ENCODE peak calls at places on chromosomes 5 and 9, in seven cellular contexts. B, E, L, T, H, C and Z are unnamed samples. For H3K36me3 and H3K27me3, the result is how much of the 10 kb centered on the place peaks cover.

GRCh38 chr9:36323926-36324325 is 65.7 kb upstream of the GNE start:
- DNase-seq in E (no peak), B (no peak), T (no peak), H (no peak), C (no peak), L (no peak), Z (no peak)

GRCh38 chr9:137080260-137081122 is 3.2 kb downstream of the UAP1L1 start:
- DNase-seq in B (no peak), H (no peak), E (no peak), C (no peak), L (no peak), T (no peak), Z (no peak)

GRCh38 chr9:108134501-108135128 is 645.0 kb upstream of the KLF4 start:
- DNase-seq in C (no peak), H (no peak), B (no peak), E (no peak), L (no peak), T (no peak), Z (no peak)

GRCh38 chr5:62199792-62200716 is 106.0 kb upstream of the KIF2A start:
- DNase-seq in L (no peak), T (no peak), C (peak), H (no peak), B (no peak), E (no peak), Z (no peak)

GRCh38 chr5:125263346-125263745 is 516.9 kb upstream of the ZNF608 start:
- DNase-seq in E (no peak), L (no peak), B (no peak), T (no peak), C (no peak), H (no peak), Z (no peak)

GRCh38 chr5:114450516-114450909 is 88.6 kb downstream of the KCNN2 start:
- DNase-seq in L (peak), T (no peak), B (no peak), C (no peak), E (no peak), H (no peak), Z (no peak)

GRCh38 chr5:88885043-88885442 is 2.1 kb upstream of the MEF2C start:
- DNase-seq in B (no peak), L (peak), C (no peak), E (no peak), T (no peak), H (no peak), Z (no peak)

GRCh38 chr5:29568028-29568427 is 1625.5 kb upstream of the CDH6 start:
- DNase-seq in H (no peak), B (no peak), L (no peak), C (no peak), E (no peak), T (no peak), Z (no peak)

GRCh38 chr5:83077662-83078261 is 415 bp downstream of the XRCC4 start:
- DNase-seq in L (peak), H (no peak), T (peak), B (no peak), E (peak), C (no peak), Z (no peak)

GRCh38 chr5:150428106-150428876 is 15.6 kb upstream of the CD74 start:
- DNase-seq in B (peak), E (peak), T (no peak), L (no peak), H (no peak), C (no peak), Z (no peak)

GRCh38 chr9:37641331-37641730 is 9.4 kb upstream of the FRMPD1 start:
- DNase-seq in H (no peak), L (no peak), C (no peak), E (no peak), T (no peak), B (no peak), Z (no peak)

GRCh38 chr5:2022436-2022835 is 139.7 kb upstream of the IRX4 start:
- DNase-seq in C (no peak), H (no peak), B (no peak), T (no peak), E (no peak), L (no peak), Z (no peak)

GRCh38 chr9:79764377-79764776 is 192.6 kb downstream of the TLE4 start:
- DNase-seq in H (no peak), E (no peak), T (no peak), L (peak), C (no peak), B (no peak), Z (no peak)

GRCh38 chr9:99948896-99949295 is 42.4 kb downstream of the STX17 start:
- DNase-seq in E (no peak), C (no peak), L (no peak), H (no peak), B (no peak), T (no peak), Z (no peak)

GRCh38 chr9:4684820-4685219 is 5.5 kb downstream of the CDC37L1 start:
- DNase-seq in T (no peak), E (no peak), H (no peak), C (no peak), B (no peak), L (no peak), Z (no peak)

GRCh38 chr5:141832131-141832530 is 46.1 kb downstream of the PCDH1 start:
- DNase-seq in T (no peak), C (no peak), B (no peak), H (no peak), L (peak), E (no peak), Z (no peak)

GRCh38 chr5:154166901-154167791 is 23.4 kb upstream of the GALNT10 start:
- DNase-seq in H (no peak), E (no peak), T (no peak), B (no peak), C (no peak), L (no peak), Z (no peak)

GRCh38 chr5:137312060-137312459 is 187.1 kb downstream of the SPOCK1 start:
- DNase-seq in H (no peak), E (no peak), T (no peak), B (no peak), L (no peak), C (no peak), Z (no peak)

GRCh38 chr9:11269036-11269435 is 656.2 kb upstream of the PTPRD start:
- DNase-seq in L (no peak), E (no peak), C (no peak), T (no peak), B (no peak), H (no peak), Z (no peak)

GRCh38 chr5:133159543-133159942 is 107.7 kb downstream of the HSPA4 start:
- DNase-seq in C (no peak), H (no peak), L (no peak), E (no peak), B (no peak), T (no peak), Z (no peak)

GRCh38 chr5:179836225-179837019 is 15.7 kb downstream of the SQSTM1 start:
- DNase-seq in B (no peak), E (no peak), H (no peak), T (no peak), L (peak), C (peak), Z (no peak)

GRCh38 chr9:89555426-89556375 is 49.1 kb upstream of the GADD45G start:
- DNase-seq in C (no peak), E (no peak), T (no peak), L (no peak), B (no peak), H (no peak), Z (no peak)

GRCh38 chr5:52810426-52810825 is 22.7 kb downstream of the ITGA1 start:
- DNase-seq in T (no peak), C (no peak), L (no peak), E (no peak), H (no peak), B (no peak), Z (no peak)

GRCh38 chr5:135106610-135107009 is 72.6 kb upstream of the PITX1 start:
- DNase-seq in B (peak), E (no peak), L (no peak), H (no peak), C (no peak), T (no peak), Z (no peak)

GRCh38 chr5:39446231-39446630 is 21.5 kb upstream of the DAB2 start:
- DNase-seq in H (no peak), B (no peak), C (no peak), L (peak), T (no peak), E (no peak), Z (no peak)

GRCh38 chr5:172878585-172879433 is 44.8 kb downstream of the ERGIC1 start:
- DNase-seq in B (no peak), T (no peak), C (no peak), E (no peak), H (no peak), L (peak), Z (no peak)

GRCh38 chr5:172879434-172879828 is 45.4 kb downstream of the ERGIC1 start:
- DNase-seq in L (no peak), T (no peak), E (no peak), H (no peak), C (no peak), B (no peak), Z (no peak)

GRCh38 chr5:172885594-172886340 is 51.7 kb downstream of the ERGIC1 start:
- DNase-seq in H (no peak), T (no peak), E (no peak), B (peak), L (no peak), C (no peak), Z (peak)

GRCh38 chr5:172877496-172878260 is 43.6 kb downstream of the ERGIC1 start:
- DNase-seq in C (no peak), H (no peak), B (no peak), E (no peak), T (no peak), L (no peak), Z (no peak)

DNA sequence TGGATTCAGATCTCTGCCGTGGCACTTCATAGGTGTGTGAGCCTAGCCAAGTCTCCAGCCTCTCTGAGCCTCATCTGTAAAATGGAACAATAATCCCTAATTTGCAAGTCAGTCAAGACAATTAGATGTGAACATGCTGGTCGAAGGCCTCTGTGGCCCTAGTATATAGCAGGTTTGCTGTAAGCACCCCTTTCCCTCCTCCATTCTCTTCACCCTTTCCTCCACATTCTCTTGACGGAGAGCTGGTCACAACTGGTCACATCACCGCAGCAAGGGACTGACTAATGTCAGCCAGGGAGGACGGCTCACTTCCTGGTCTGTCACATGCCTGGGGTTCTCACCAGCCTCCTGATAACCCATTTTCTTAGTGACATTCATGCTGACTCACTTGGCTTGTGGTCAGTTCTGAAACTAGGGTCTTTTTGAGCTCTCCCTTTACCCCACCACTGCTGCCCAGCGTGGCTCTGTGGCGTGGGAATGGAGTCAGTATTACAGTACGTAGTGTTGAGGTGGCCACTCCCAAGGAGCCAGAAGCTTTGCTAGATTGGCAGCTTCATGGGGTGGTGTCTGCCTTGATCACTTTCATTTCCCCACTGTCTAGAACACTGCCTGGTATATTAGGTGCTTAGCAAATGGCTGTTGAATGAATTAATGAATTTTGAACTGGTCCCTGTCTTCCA is 47.8 kb downstream of the ERGIC1 start:
- DNase-seq in C (no peak), H (peak), E (no peak), L (peak), B (peak), T (no peak), Z (peak)
- H3K36me3 ChIP-seq in C (under half), H (under half), E (under half), L (under half), B (under half), T (under half), Z (under half)

DNA sequence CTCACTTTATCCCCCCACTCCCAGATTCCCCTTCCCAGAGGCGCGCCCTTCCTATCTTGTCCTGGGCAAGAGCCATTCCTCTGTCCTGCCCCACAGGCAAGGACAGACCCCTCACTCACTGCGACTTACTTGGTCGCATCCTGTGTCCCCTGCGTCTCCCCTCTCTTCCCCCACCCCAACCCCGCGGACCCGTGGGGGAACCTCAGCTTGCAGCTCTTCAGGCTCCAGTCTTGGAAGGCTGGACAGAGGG is 542 bp downstream of the GGTA1 start:
- DNase-seq in H (peak), E (no peak), C (no peak), L (no peak), B (no peak), T (no peak), Z (no peak)
- H3K27me3 ChIP-seq in H (under half), E (half or more), C (under half), L (under half), B (under half), T (under half), Z (under half)

GRCh38 chr9:132983814-132984201 is 5.3 kb downstream of the GFI1B start:
- DNase-seq in T (no peak), H (no peak), B (no peak), C (no peak), E (no peak), L (no peak), Z (no peak)

GRCh38 chr9:132985063-132985350 is 6.5 kb downstream of the GFI1B start:
- DNase-seq in B (no peak), T (no peak), E (no peak), C (no peak), L (no peak), H (no peak), Z (no peak)

GRCh38 chr9:132984202-132985062 is 5.9 kb downstream of the GFI1B start:
- DNase-seq in L (no peak), E (no peak), H (no peak), T (no peak), C (no peak), B (no peak), Z (peak)

GRCh38 chr9:132985489-132985888 is 7.0 kb downstream of the GFI1B start:
- DNase-seq in T (no peak), E (no peak), C (no peak), L (no peak), H (no peak), B (no peak), Z (peak)

DNA sequence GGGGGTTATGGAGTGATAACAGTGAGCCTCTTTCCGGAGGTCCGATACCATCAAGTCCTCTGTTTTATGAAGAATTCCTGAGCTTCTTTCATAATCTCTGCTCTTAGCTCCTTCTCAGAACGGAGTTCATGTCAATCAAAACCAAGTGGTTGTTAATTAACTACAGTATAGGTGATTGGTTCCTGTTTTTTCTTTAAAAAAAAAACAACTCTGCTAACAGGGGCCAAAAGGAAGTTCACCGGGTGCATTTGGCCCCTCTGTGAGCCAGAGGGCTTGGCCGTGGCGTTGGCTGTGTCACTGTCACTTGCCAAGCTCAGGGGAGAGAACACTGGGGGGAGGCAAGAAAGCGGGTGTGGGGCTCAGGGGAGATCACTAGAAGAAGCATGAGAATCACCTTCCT is 4.0 kb downstream of the GFI1B start:
- DNase-seq in E (no peak), H (no peak), L (no peak), B (no peak), T (no peak), C (no peak), Z (no peak)
- H3K36me3 ChIP-seq in E (under half), H (under half), L (under half), B (under half), T (under half), C (under half), Z (under half)

GRCh38 chr9:219670-220365 is 5.2 kb downstream of the DOCK8 start:
- DNase-seq in B (no peak), E (no peak), H (no peak), C (no peak), L (no peak), T (no peak), Z (peak)
- H3K27me3 ChIP-seq in B (under half), E (under half), H (under half), C (under half), L (under half), T (under half), Z (under half)

GRCh38 chr5:14581333-14581890 is at the start of gene OTULINL:
- DNase-seq in B (peak), T (peak), E (peak), H (peak), L (peak), C (peak), Z (peak)
- H3K36me3 ChIP-seq in B (under half), T (under half), E (under half), H (under half), L (under half), C (under half), Z (under half)

GRCh38 chr9:130920762-130921482 is 18.1 kb downstream of the FIBCD1 start:
- DNase-seq in T (no peak), C (no peak), H (no peak), L (no peak), B (no peak), E (no peak), Z (no peak)
- H3K27me3 ChIP-seq in T (under half), C (under half), H (under half), L (under half), B (under half), E (half or more), Z (under half)

GRCh38 chr5:96781031-96781733 is 26.6 kb downstream of the ERAP1 start:
- DNase-seq in C (no peak), T (no peak), E (no peak), B (no peak), H (no peak), L (peak), Z (no peak)
- H3K36me3 ChIP-seq in C (half or more), T (half or more), E (under half), B (half or more), H (under half), L (under half), Z (half or more)

GRCh38 chr5:171337207-171337562 is 28.1 kb downstream of the TLX3 start:
- DNase-seq in T (no peak), L (no peak), C (no peak), E (no peak), H (no peak), B (no peak), Z (no peak)

GRCh38 chr5:171340042-171340441 is 31.0 kb downstream of the TLX3 start:
- DNase-seq in E (no peak), L (no peak), C (no peak), H (no peak), B (no peak), T (no peak), Z (no peak)

GRCh38 chr5:171335616-171336015 is 26.6 kb downstream of the TLX3 start:
- DNase-seq in H (no peak), E (no peak), L (no peak), T (no peak), C (no peak), B (no peak), Z (no peak)

GRCh38 chr5:171340491-171340890 is 31.4 kb downstream of the TLX3 start:
- DNase-seq in T (no peak), L (no peak), E (peak), H (no peak), C (no peak), B (no peak), Z (no peak)

GRCh38 chr5:171336486-171337206 is 27.6 kb downstream of the TLX3 start:
- DNase-seq in B (no peak), C (peak), L (peak), H (no peak), T (no peak), E (no peak), Z (no peak)
- H3K27me3 ChIP-seq in B (half or more), C (under half), L (under half), H (under half), T (under half), E (under half), Z (half or more)

DNA sequence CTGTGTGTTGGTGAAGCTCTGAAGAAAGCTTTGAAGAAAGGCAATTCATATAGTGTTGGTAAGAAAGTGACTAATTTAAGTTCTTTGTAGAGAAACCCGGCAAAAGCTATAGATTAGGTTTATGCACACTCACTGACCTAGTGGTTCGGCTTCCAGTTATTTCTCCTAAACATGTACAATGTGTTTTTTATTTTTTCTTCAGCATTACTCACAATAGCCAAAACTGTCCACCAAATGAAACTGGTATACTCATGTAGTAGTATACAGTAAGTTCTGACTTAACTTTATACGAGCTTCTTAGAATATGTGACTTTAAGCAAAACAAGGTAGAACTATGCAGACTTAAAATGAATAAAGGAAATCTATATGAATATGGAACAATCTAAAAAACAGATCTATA is 44.8 kb downstream of the PJA2 start:
- DNase-seq in B (no peak), H (no peak), C (no peak), L (no peak), T (no peak), E (no peak), Z (no peak)
- H3K36me3 ChIP-seq in B (half or more), H (under half), C (half or more), L (half or more), T (under half), E (under half), Z (half or more)